ENCODE peak calls at places on chromosome X, in six cellular contexts. One of them, this sample, is unnamed.

GRCh38 chrX:139382529-139382928 is 148.0 kb upstream of the F9 start:
- DNase-seq in NCI-H2029: no peak
- DNase-seq in SW480: peak; percentile 9
- DNase-seq in A673: no peak
- DNase-seq in activated effector memory CD4-positive, alpha-beta T cell treated with Interleukin-2 at 50 U/mL for 16 hours: no peak
- DNase-seq in AG09309: no peak
- DNase-seq in this sample: no peak

GRCh38 chrX:5991393-5991792 is 237.3 kb downstream of the NLGN4X start:
- DNase-seq in NCI-H2029: no peak
- DNase-seq in SW480: no peak
- DNase-seq in A673: no peak
- DNase-seq in activated effector memory CD4-positive, alpha-beta T cell treated with Interleukin-2 at 50 U/mL for 16 hours: no peak
- DNase-seq in AG09309: no peak
- DNase-seq in this sample: no peak

GRCh38 chrX:1392376-1393130 is 640 bp upstream of the SLC25A6 start:
- DNase-seq in NCI-H2029: no peak
- DNase-seq in SW480: peak; percentile 53
- DNase-seq in A673: peak; percentile 87
- DNase-seq in activated effector memory CD4-positive, alpha-beta T cell treated with Interleukin-2 at 50 U/mL for 16 hours: no peak
- DNase-seq in AG09309: peak; percentile 14
- DNase-seq in this sample: peak; percentile 73

GRCh38 chrX:47158131-47158530 is 13.1 kb downstream of the RBM10 start:
- DNase-seq in NCI-H2029: no peak
- DNase-seq in SW480: no peak
- DNase-seq in A673: no peak
- DNase-seq in activated effector memory CD4-positive, alpha-beta T cell treated with Interleukin-2 at 50 U/mL for 16 hours: no peak
- DNase-seq in AG09309: no peak
- DNase-seq in this sample: no peak

GRCh38 chrX:100681581-100681980 is 37.6 kb downstream of the SRPX2 start:
- DNase-seq in NCI-H2029: no peak
- DNase-seq in SW480: no peak
- DNase-seq in A673: no peak
- DNase-seq in activated effector memory CD4-positive, alpha-beta T cell treated with Interleukin-2 at 50 U/mL for 16 hours: no peak
- DNase-seq in AG09309: no peak
- DNase-seq in this sample: no peak

GRCh38 chrX:79095441-79096338 is 48.8 kb upstream of the GPR174 start:
- DNase-seq in NCI-H2029: no peak
- DNase-seq in SW480: no peak
- DNase-seq in A673: peak; percentile 84
- DNase-seq in activated effector memory CD4-positive, alpha-beta T cell treated with Interleukin-2 at 50 U/mL for 16 hours: no peak
- DNase-seq in AG09309: no peak
- DNase-seq in this sample: no peak

GRCh38 chrX:34893741-34894140 is 48.9 kb upstream of the FAM47B start:
- DNase-seq in NCI-H2029: no peak
- DNase-seq in SW480: peak; percentile 40
- DNase-seq in A673: peak; percentile 36
- DNase-seq in activated effector memory CD4-positive, alpha-beta T cell treated with Interleukin-2 at 50 U/mL for 16 hours: no peak
- DNase-seq in AG09309: no peak
- DNase-seq in this sample: peak; percentile 25

GRCh38 chrX:120036704-120037103 is 40.8 kb downstream of the RHOXF2B start:
- DNase-seq in NCI-H2029: no peak
- DNase-seq in SW480: no peak
- DNase-seq in A673: no peak
- DNase-seq in activated effector memory CD4-positive, alpha-beta T cell treated with Interleukin-2 at 50 U/mL for 16 hours: no peak
- DNase-seq in AG09309: no peak
- DNase-seq in this sample: no peak

GRCh38 chrX:152072236-152072635 is 66.1 kb downstream of the MAGEA10 start:
- DNase-seq in NCI-H2029: no peak
- DNase-seq in SW480: peak; percentile 48
- DNase-seq in A673: no peak
- DNase-seq in activated effector memory CD4-positive, alpha-beta T cell treated with Interleukin-2 at 50 U/mL for 16 hours: no peak
- DNase-seq in AG09309: peak; percentile 32
- DNase-seq in this sample: peak; percentile 84

GRCh38 chrX:152915541-152916241 is 17.8 kb downstream of the ZNF185 start:
- DNase-seq in NCI-H2029: no peak
- DNase-seq in SW480: no peak
- DNase-seq in A673: peak; percentile 64
- DNase-seq in activated effector memory CD4-positive, alpha-beta T cell treated with Interleukin-2 at 50 U/mL for 16 hours: no peak
- DNase-seq in AG09309: no peak
- DNase-seq in this sample: peak; percentile 63

GRCh38 chrX:70554081-70554480 is 109.4 kb downstream of the DLG3 start:
- DNase-seq in NCI-H2029: no peak
- DNase-seq in SW480: peak; percentile 51
- DNase-seq in A673: peak; percentile 17
- DNase-seq in activated effector memory CD4-positive, alpha-beta T cell treated with Interleukin-2 at 50 U/mL for 16 hours: no peak
- DNase-seq in AG09309: no peak
- DNase-seq in this sample: peak; percentile 45

GRCh38 chrX:3415011-3415410 is 68.6 kb upstream of the MXRA5 start:
- DNase-seq in NCI-H2029: no peak
- DNase-seq in SW480: no peak
- DNase-seq in A673: no peak
- DNase-seq in activated effector memory CD4-positive, alpha-beta T cell treated with Interleukin-2 at 50 U/mL for 16 hours: no peak
- DNase-seq in AG09309: no peak
- DNase-seq in this sample: no peak

GRCh38 chrX:48460606-48461005 is 9.5 kb downstream of the SLC38A5 start:
- DNase-seq in NCI-H2029: no peak
- DNase-seq in SW480: no peak
- DNase-seq in A673: no peak
- DNase-seq in activated effector memory CD4-positive, alpha-beta T cell treated with Interleukin-2 at 50 U/mL for 16 hours: no peak
- DNase-seq in AG09309: no peak
- DNase-seq in this sample: no peak

GRCh38 chrX:39931554-39932282 is 166.0 kb downstream of the BCOR start:
- DNase-seq in NCI-H2029: no peak
- DNase-seq in SW480: no peak
- DNase-seq in A673: no peak
- DNase-seq in activated effector memory CD4-positive, alpha-beta T cell treated with Interleukin-2 at 50 U/mL for 16 hours: no peak
- DNase-seq in AG09309: peak; percentile 24
- DNase-seq in this sample: no peak

GRCh38 chrX:29471829-29472228 is 743.5 kb upstream of the MAGEB2 start:
- DNase-seq in NCI-H2029: no peak
- DNase-seq in SW480: no peak
- DNase-seq in A673: no peak
- DNase-seq in activated effector memory CD4-positive, alpha-beta T cell treated with Interleukin-2 at 50 U/mL for 16 hours: no peak
- DNase-seq in AG09309: no peak
- DNase-seq in this sample: no peak

GRCh38 chrX:42751573-42751972 is 26.4 kb downstream of the PPP1R2C start:
- DNase-seq in NCI-H2029: no peak
- DNase-seq in SW480: no peak
- DNase-seq in A673: no peak
- DNase-seq in activated effector memory CD4-positive, alpha-beta T cell treated with Interleukin-2 at 50 U/mL for 16 hours: no peak
- DNase-seq in AG09309: no peak
- DNase-seq in this sample: peak; percentile 54

GRCh38 chrX:18886344-18887161 is 97.4 kb downstream of the PHKA2 start:
- DNase-seq in NCI-H2029: no peak
- DNase-seq in SW480: peak; percentile 54
- DNase-seq in A673: peak; percentile 78
- DNase-seq in activated effector memory CD4-positive, alpha-beta T cell treated with Interleukin-2 at 50 U/mL for 16 hours: peak; percentile 25
- DNase-seq in AG09309: no peak
- DNase-seq in this sample: peak; percentile 58

GRCh38 chrX:23514082-23514481 is 153.2 kb upstream of the PRDX4 start:
- DNase-seq in NCI-H2029: no peak
- DNase-seq in SW480: no peak
- DNase-seq in A673: no peak
- DNase-seq in activated effector memory CD4-positive, alpha-beta T cell treated with Interleukin-2 at 50 U/mL for 16 hours: no peak
- DNase-seq in AG09309: no peak
- DNase-seq in this sample: no peak

GRCh38 chrX:136192839-136193414 is 45.6 kb downstream of the FHL1 start:
- DNase-seq in NCI-H2029: no peak
- DNase-seq in SW480: no peak
- DNase-seq in A673: no peak
- DNase-seq in activated effector memory CD4-positive, alpha-beta T cell treated with Interleukin-2 at 50 U/mL for 16 hours: no peak
- DNase-seq in AG09309: no peak
- DNase-seq in this sample: peak; percentile 76

GRCh38 chrX:119015407-119016242 is 41.2 kb downstream of the LONRF3 start:
- DNase-seq in NCI-H2029: no peak
- DNase-seq in SW480: peak; percentile 18
- DNase-seq in A673: no peak
- DNase-seq in activated effector memory CD4-positive, alpha-beta T cell treated with Interleukin-2 at 50 U/mL for 16 hours: no peak
- DNase-seq in AG09309: peak; percentile 42
- DNase-seq in this sample: peak; percentile 90

GRCh38 chrX:155094468-155095061 is 23.3 kb downstream of the BRCC3 start:
- DNase-seq in NCI-H2029: peak; percentile 23
- DNase-seq in SW480: peak; percentile 26
- DNase-seq in A673: peak; percentile 48
- DNase-seq in activated effector memory CD4-positive, alpha-beta T cell treated with Interleukin-2 at 50 U/mL for 16 hours: no peak
- DNase-seq in AG09309: no peak
- DNase-seq in this sample: peak; percentile 45

GRCh38 chrX:149541521-149542047 is 772 bp downstream of the EOLA1 start:
- DNase-seq in NCI-H2029: no peak
- DNase-seq in SW480: no peak
- DNase-seq in A673: no peak
- DNase-seq in activated effector memory CD4-positive, alpha-beta T cell treated with Interleukin-2 at 50 U/mL for 16 hours: no peak
- DNase-seq in AG09309: no peak
- DNase-seq in this sample: no peak

GRCh38 chrX:136269921-136270320 is 18.7 kb upstream of the MAP7D3 start:
- DNase-seq in NCI-H2029: no peak
- DNase-seq in SW480: no peak
- DNase-seq in A673: no peak
- DNase-seq in activated effector memory CD4-positive, alpha-beta T cell treated with Interleukin-2 at 50 U/mL for 16 hours: no peak
- DNase-seq in AG09309: no peak
- DNase-seq in this sample: no peak

GRCh38 chrX:118536687-118537461 is 41.3 kb downstream of the DOCK11 start:
- DNase-seq in NCI-H2029: no peak
- DNase-seq in SW480: no peak
- DNase-seq in A673: peak; percentile 42
- DNase-seq in activated effector memory CD4-positive, alpha-beta T cell treated with Interleukin-2 at 50 U/mL for 16 hours: peak; percentile 34
- DNase-seq in AG09309: no peak
- DNase-seq in this sample: peak; percentile 30

GRCh38 chrX:132227383-132228112 is 8.3 kb upstream of the RAP2C start:
- DNase-seq in NCI-H2029: no peak
- DNase-seq in SW480: no peak
- DNase-seq in A673: no peak
- DNase-seq in activated effector memory CD4-positive, alpha-beta T cell treated with Interleukin-2 at 50 U/mL for 16 hours: no peak
- DNase-seq in AG09309: peak; percentile 43
- DNase-seq in this sample: peak; percentile 75

GRCh38 chrX:20263474-20263873 is 3.2 kb downstream of the RPS6KA3 start:
- DNase-seq in NCI-H2029: no peak
- DNase-seq in SW480: no peak
- DNase-seq in A673: no peak
- DNase-seq in activated effector memory CD4-positive, alpha-beta T cell treated with Interleukin-2 at 50 U/mL for 16 hours: no peak
- DNase-seq in AG09309: no peak
- DNase-seq in this sample: peak; percentile 32

GRCh38 chrX:100417671-100418070 is 7.6 kb upstream of the PCDH19 start:
- DNase-seq in NCI-H2029: no peak
- DNase-seq in SW480: no peak
- DNase-seq in A673: no peak
- DNase-seq in activated effector memory CD4-positive, alpha-beta T cell treated with Interleukin-2 at 50 U/mL for 16 hours: no peak
- DNase-seq in AG09309: no peak
- DNase-seq in this sample: peak; percentile 45

GRCh38 chrX:150363561-150364346 is 637 bp downstream of the MAMLD1 start:
- DNase-seq in NCI-H2029: no peak
- DNase-seq in SW480: peak; percentile 50
- DNase-seq in A673: peak; percentile 64
- DNase-seq in activated effector memory CD4-positive, alpha-beta T cell treated with Interleukin-2 at 50 U/mL for 16 hours: no peak
- DNase-seq in AG09309: no peak
- DNase-seq in this sample: peak; percentile 37

GRCh38 chrX:53595266-53595810 is 91.2 kb downstream of the HUWE1 start:
- DNase-seq in NCI-H2029: no peak
- DNase-seq in SW480: no peak
- DNase-seq in A673: peak; percentile 81
- DNase-seq in activated effector memory CD4-positive, alpha-beta T cell treated with Interleukin-2 at 50 U/mL for 16 hours: no peak
- DNase-seq in AG09309: no peak
- DNase-seq in this sample: no peak

GRCh38 chrX:153401133-153401764 is at the start of gene PNMA6E:
- DNase-seq in NCI-H2029: no peak
- DNase-seq in SW480: no peak
- DNase-seq in A673: no peak
- DNase-seq in activated effector memory CD4-positive, alpha-beta T cell treated with Interleukin-2 at 50 U/mL for 16 hours: no peak
- DNase-seq in AG09309: no peak
- DNase-seq in this sample: no peak

GRCh38 chrX:154648931-154649863 is 4.2 kb downstream of the CTAG2 start:
- DNase-seq in NCI-H2029: no peak
- DNase-seq in SW480: no peak
- DNase-seq in A673: no peak
- DNase-seq in activated effector memory CD4-positive, alpha-beta T cell treated with Interleukin-2 at 50 U/mL for 16 hours: no peak
- DNase-seq in AG09309: no peak
- DNase-seq in this sample: no peak

GRCh38 chrX:55007633-55008032 is 7.5 kb downstream of the APEX2 start:
- DNase-seq in NCI-H2029: no peak
- DNase-seq in SW480: peak; percentile 51
- DNase-seq in A673: no peak
- DNase-seq in activated effector memory CD4-positive, alpha-beta T cell treated with Interleukin-2 at 50 U/mL for 16 hours: no peak
- DNase-seq in AG09309: peak; percentile 3
- DNase-seq in this sample: peak; percentile 65

GRCh38 chrX:68429216-68429615 is 4.1 kb downstream of the OPHN1 start:
- DNase-seq in NCI-H2029: no peak
- DNase-seq in SW480: no peak
- DNase-seq in A673: no peak
- DNase-seq in activated effector memory CD4-positive, alpha-beta T cell treated with Interleukin-2 at 50 U/mL for 16 hours: no peak
- DNase-seq in AG09309: no peak
- DNase-seq in this sample: peak; percentile 58

GRCh38 chrX:28659269-28659668 is 72.0 kb downstream of the IL1RAPL1 start:
- DNase-seq in NCI-H2029: peak; percentile 2
- DNase-seq in SW480: no peak
- DNase-seq in A673: peak; percentile 0
- DNase-seq in activated effector memory CD4-positive, alpha-beta T cell treated with Interleukin-2 at 50 U/mL for 16 hours: no peak
- DNase-seq in AG09309: no peak
- DNase-seq in this sample: no peak

GRCh38 chrX:138487866-138488265 is 223.7 kb downstream of the FGF13 start:
- DNase-seq in NCI-H2029: no peak
- DNase-seq in SW480: no peak
- DNase-seq in A673: peak; percentile 9
- DNase-seq in activated effector memory CD4-positive, alpha-beta T cell treated with Interleukin-2 at 50 U/mL for 16 hours: no peak
- DNase-seq in AG09309: no peak
- DNase-seq in this sample: no peak

GRCh38 chrX:153825042-153825441 is 5.3 kb downstream of the PDZD4 start:
- DNase-seq in NCI-H2029: no peak
- DNase-seq in SW480: no peak
- DNase-seq in A673: no peak
- DNase-seq in activated effector memory CD4-positive, alpha-beta T cell treated with Interleukin-2 at 50 U/mL for 16 hours: no peak
- DNase-seq in AG09309: no peak
- DNase-seq in this sample: no peak

GRCh38 chrX:45622538-45622937 is 421.9 kb upstream of the DIPK2B start:
- DNase-seq in NCI-H2029: no peak
- DNase-seq in SW480: no peak
- DNase-seq in A673: no peak
- DNase-seq in activated effector memory CD4-positive, alpha-beta T cell treated with Interleukin-2 at 50 U/mL for 16 hours: no peak
- DNase-seq in AG09309: peak; percentile 57
- DNase-seq in this sample: peak; percentile 92

GRCh38 chrX:73126240-73126639 is 46.9 kb upstream of the PABPC1L2A start:
- DNase-seq in NCI-H2029: no peak
- DNase-seq in SW480: no peak
- DNase-seq in A673: no peak
- DNase-seq in activated effector memory CD4-positive, alpha-beta T cell treated with Interleukin-2 at 50 U/mL for 16 hours: no peak
- DNase-seq in AG09309: no peak
- DNase-seq in this sample: no peak

GRCh38 chrX:41933546-41933945 is 10.2 kb upstream of the CASK start:
- DNase-seq in NCI-H2029: no peak
- DNase-seq in SW480: no peak
- DNase-seq in A673: peak; percentile 12
- DNase-seq in activated effector memory CD4-positive, alpha-beta T cell treated with Interleukin-2 at 50 U/mL for 16 hours: no peak
- DNase-seq in AG09309: no peak
- DNase-seq in this sample: no peak

GRCh38 chrX:40156472-40157227 is 58.9 kb upstream of the BCOR start:
- DNase-seq in NCI-H2029: no peak
- DNase-seq in SW480: no peak
- DNase-seq in A673: no peak
- DNase-seq in activated effector memory CD4-positive, alpha-beta T cell treated with Interleukin-2 at 50 U/mL for 16 hours: no peak
- DNase-seq in AG09309: no peak
- DNase-seq in this sample: no peak

This sample was measured in fibroblast of mammary gland.